ENCODE peak calls at places on chromosomes 1 and 21, in six cellular contexts. N, J, W, P, L and B are unnamed samples.

GRCh38 chr1:94801919-94802546 is 18.1 kb upstream of the SLC44A3 start:
- DNase-seq in N (peak; percentile 24), J (no peak), W (no peak), P (peak; percentile 71), L (peak; percentile 96), B (peak; percentile 80)

GRCh38 chr21:21612446-21612845 is 614.2 kb downstream of the NCAM2 start:
- DNase-seq in N (peak; percentile 57), J (no peak), W (no peak), P (peak; percentile 47), L (peak; percentile 97), B (no peak)

GRCh38 chr1:181251713-181252075 is 163.2 kb downstream of the IER5 start:
- DNase-seq in N (no peak), J (no peak), W (no peak), P (no peak), L (no peak), B (no peak)

GRCh38 chr1:147647796-147648633 is 22.3 kb downstream of the ACP6 start:
- DNase-seq in N (no peak), J (no peak), W (no peak), P (no peak), L (no peak), B (peak; percentile 45)

GRCh38 chr1:207421078-207421477 is 33.0 kb upstream of the CR2 start:
- DNase-seq in N (no peak), J (no peak), W (no peak), P (no peak), L (no peak), B (no peak)

GRCh38 chr21:42308914-42309752 is 6.1 kb downstream of the TFF3 start:
- DNase-seq in N (no peak), J (no peak), W (no peak), P (no peak), L (no peak), B (no peak)

GRCh38 chr1:8822383-8823294 is 5.2 kb upstream of the RERE start:
- DNase-seq in N (no peak), J (peak; percentile 25), W (no peak), P (peak; percentile 81), L (peak; percentile 94), B (peak; percentile 82)

GRCh38 chr1:79448426-79448825 is 441.9 kb upstream of the ADGRL4 start:
- DNase-seq in N (no peak), J (no peak), W (no peak), P (no peak), L (peak; percentile 25), B (no peak)

GRCh38 chr21:42637602-42638041 is 15.8 kb upstream of the PDE9A start:
- DNase-seq in N (no peak), J (no peak), W (no peak), P (no peak), L (no peak), B (no peak)

GRCh38 chr1:115136106-115136505 is 46.8 kb upstream of the TSPAN2 start:
- DNase-seq in N (no peak), J (no peak), W (no peak), P (no peak), L (no peak), B (no peak)

GRCh38 chr1:27346991-27347627 is 5.3 kb downstream of the SYTL1 start:
- DNase-seq in N (no peak), J (no peak), W (no peak), P (no peak), L (no peak), B (no peak)

GRCh38 chr21:34166468-34166867 is 93.1 kb downstream of the MRPS6 start:
- DNase-seq in N (no peak), J (no peak), W (no peak), P (no peak), L (peak; percentile 12), B (no peak)

GRCh38 chr1:53563609-53564008 is 104.4 kb downstream of the DMRTB1 start:
- DNase-seq in N (no peak), J (no peak), W (no peak), P (no peak), L (no peak), B (no peak)

GRCh38 chr21:36780861-36781260 is 81.9 kb downstream of the SIM2 start:
- DNase-seq in N (no peak), J (no peak), W (no peak), P (no peak), L (no peak), B (no peak)

GRCh38 chr21:36785615-36786014 is 86.7 kb downstream of the SIM2 start:
- DNase-seq in N (no peak), J (no peak), W (no peak), P (no peak), L (no peak), B (no peak)

GRCh38 chr21:36784942-36785341 is 86.0 kb downstream of the SIM2 start:
- DNase-seq in N (no peak), J (peak; percentile 40), W (peak; percentile 71), P (no peak), L (no peak), B (no peak)

GRCh38 chr21:36788116-36788515 is 89.2 kb downstream of the SIM2 start:
- DNase-seq in N (no peak), J (no peak), W (no peak), P (no peak), L (no peak), B (peak; percentile 68)

DNA sequence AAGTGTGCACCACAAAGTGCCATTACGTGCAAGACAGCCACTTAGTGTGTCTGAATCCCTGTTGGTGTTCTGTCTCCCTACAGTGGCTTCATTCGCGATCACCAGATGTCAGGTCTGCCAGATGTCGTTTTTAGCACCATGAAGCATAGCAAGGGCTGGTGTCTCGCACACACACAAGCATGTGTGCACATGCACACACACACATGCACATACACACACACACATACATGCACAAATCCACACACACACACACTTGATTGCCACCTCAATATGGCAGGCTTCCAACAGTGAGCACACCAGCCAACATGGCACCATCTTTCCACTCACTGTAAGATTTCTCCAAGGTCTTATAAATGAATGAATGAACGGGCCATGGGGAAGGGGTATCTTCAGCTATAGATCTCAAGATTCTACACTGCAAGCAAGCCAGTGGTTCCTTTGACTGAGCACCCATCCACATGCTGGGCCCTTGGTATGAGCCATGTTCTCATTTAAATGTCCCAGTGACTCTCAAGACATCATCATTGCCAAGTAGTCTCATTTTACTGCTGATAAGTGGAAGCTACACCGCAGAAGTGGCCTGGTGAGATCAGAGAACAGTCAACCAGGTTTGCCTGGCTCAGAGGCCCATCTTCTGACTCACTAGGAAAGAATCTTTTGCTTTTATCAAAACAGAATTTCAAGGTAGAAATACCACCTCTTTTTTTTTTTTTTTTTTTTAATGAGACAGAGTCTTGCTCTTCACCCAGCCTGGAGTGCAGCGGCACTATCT is 84.9 kb downstream of the SIM2 start:
- DNase-seq in N (no peak), J (peak; percentile 52), W (no peak), P (peak; percentile 16), L (no peak), B (no peak)
- H3K4me3 ChIP-seq in N (no peak overlapping the region), J (no peak overlapping the region), W (no peak overlapping the region), P (no peak overlapping the region), L (no peak overlapping the region), B (no peak overlapping the region)

GRCh38 chr1:4351453-4351852 is 303.0 kb upstream of the AJAP1 start:
- DNase-seq in N (no peak), J (no peak), W (no peak), P (no peak), L (no peak), B (no peak)

GRCh38 chr1:4353090-4353856 is 301.1 kb upstream of the AJAP1 start:
- DNase-seq in N (no peak), J (no peak), W (no peak), P (no peak), L (no peak), B (no peak)
- H3K27ac ChIP-seq in N (no peak overlapping the region), J (no peak overlapping the region), W (no peak overlapping the region), P (no peak overlapping the region), L (no peak overlapping the region), B (no peak overlapping the region)

GRCh38 chr1:11938722-11939526 is 4.4 kb downstream of the PLOD1 start:
- DNase-seq in N (no peak), J (no peak), W (peak; percentile 86), P (no peak), L (no peak), B (no peak)
- H3K4me3 ChIP-seq in N (no peak overlapping the region), J (no peak overlapping the region), W (peak overlapping the region; percentile 80), P (no peak overlapping the region), L (no peak overlapping the region), B (no peak overlapping the region)

DNA sequence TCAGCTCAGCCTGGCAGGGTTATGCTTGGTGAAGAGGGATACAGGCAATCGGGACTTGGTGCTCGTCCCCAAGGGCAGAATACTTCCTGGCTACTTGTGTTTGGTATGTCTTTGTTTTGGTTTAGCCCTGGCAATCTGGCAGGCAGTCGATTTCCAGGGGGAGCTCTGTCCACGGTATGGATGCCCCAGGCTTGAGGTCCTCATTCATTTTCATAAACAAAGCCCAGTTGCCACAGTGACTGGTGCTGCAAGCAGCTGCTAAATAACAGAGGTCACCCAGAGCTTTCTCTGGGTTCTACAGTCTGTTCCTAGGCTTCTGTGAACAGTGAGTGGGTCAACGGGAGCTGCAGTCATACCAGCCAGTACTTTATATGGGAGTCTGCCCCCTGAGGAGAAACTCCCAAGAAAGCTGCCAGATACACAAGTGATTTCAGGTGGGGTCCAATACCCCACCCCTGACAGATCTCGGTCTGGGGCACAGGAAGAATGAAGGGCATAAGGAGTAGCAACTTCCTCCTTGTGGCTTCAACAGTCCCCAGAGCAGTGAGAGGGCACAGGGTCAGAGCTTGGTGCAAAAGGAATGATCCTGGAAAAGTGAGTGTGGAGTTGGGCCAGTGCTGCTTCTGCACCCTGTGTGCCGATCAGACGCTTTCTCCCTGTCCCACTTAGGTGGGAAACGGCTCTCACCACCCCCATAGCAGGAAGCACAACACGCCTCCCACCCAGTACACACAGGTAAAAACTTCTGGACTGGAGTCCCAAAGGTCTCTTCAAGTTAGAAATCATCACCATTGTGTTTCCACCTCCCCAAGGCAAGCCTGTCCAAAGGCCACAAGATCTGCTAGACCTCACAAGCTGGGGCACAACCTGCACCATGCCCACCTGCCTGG is 55.5 kb downstream of the TGFBR3 start:
- DNase-seq in N (no peak), J (no peak), W (peak; percentile 80), P (peak; percentile 95), L (peak; percentile 96), B (peak; percentile 78)
- H3K27ac ChIP-seq in N (no peak overlapping the region), J (peak overlapping the region; percentile 42), W (peak overlapping the region; percentile 89), P (no peak overlapping the region), L (peak overlapping the region; percentile 74), B (peak overlapping the region; percentile 73)

GRCh38 chr1:1540015-1540816 is at the start of gene TMEM240:
- DNase-seq in N (peak; percentile 71), J (peak; percentile 78), W (peak; percentile 86), P (peak; percentile 73), L (peak; percentile 79), B (peak; percentile 20)

GRCh38 chr1:1539310-1540014 is 962 bp downstream of the TMEM240 start:
- DNase-seq in N (peak; percentile 41), J (no peak), W (peak; percentile 38), P (peak; percentile 39), L (peak; percentile 46), B (no peak)

GRCh38 chr1:1541956-1542765 is 1.7 kb upstream of the TMEM240 start:
- DNase-seq in N (no peak), J (no peak), W (no peak), P (no peak), L (no peak), B (no peak)

GRCh38 chr1:1542766-1543705 is 2.6 kb upstream of the TMEM240 start:
- DNase-seq in N (no peak), J (no peak), W (no peak), P (no peak), L (no peak), B (peak; percentile 87)

GRCh38 chr1:1540817-1541628 is 599 bp upstream of the TMEM240 start:
- DNase-seq in N (peak; percentile 18), J (no peak), W (no peak), P (no peak), L (no peak), B (no peak)
- H3K4me3 ChIP-seq in N (no peak overlapping the region), J (peak overlapping the region; percentile 22), W (peak overlapping the region; percentile 73), P (no peak overlapping the region), L (peak overlapping the region; percentile 28), B (no peak overlapping the region)